ENCODE peak calls at places on chromosomes 16 and 17, in six cellular contexts. K, R, P, L, Z and M are unnamed samples.

GRCh38 chr16:22300427-22301071 is 3.3 kb downstream of the POLR3E start:
- DNase-seq in K (no peak), L (peak), Z (peak), R (peak), P (peak), M (peak)

GRCh38 chr16:13594798-13595197 is 325.2 kb upstream of the ERCC4 start:
- DNase-seq in R (no peak), P (no peak), L (no peak), Z (no peak), K (no peak), M (no peak)

GRCh38 chr16:11560701-11561439 is 25.8 kb downstream of the LITAF start:
- DNase-seq in L (no peak), Z (no peak), K (no peak), R (peak), P (no peak), M (no peak)

GRCh38 chr17:81463506-81463905 is 49.1 kb downstream of the ACTG1 start:
- DNase-seq in L (no peak), R (no peak), Z (no peak), P (no peak), K (no peak), M (no peak)

GRCh38 chr16:82782715-82783251 is 156.0 kb downstream of the CDH13 start:
- DNase-seq in K (no peak), L (no peak), Z (no peak), R (no peak), P (no peak), M (peak)

GRCh38 chr16:69469807-69470561 is 45.6 kb downstream of the CYB5B start:
- DNase-seq in R (peak), P (no peak), K (no peak), L (no peak), Z (no peak), M (no peak)

GRCh38 chr16:89954462-89954861 is 5.9 kb downstream of the DEF8 start:
- DNase-seq in P (no peak), Z (no peak), K (no peak), R (no peak), L (no peak), M (no peak)

GRCh38 chr16:66270333-66270927 is 96.1 kb upstream of the CDH5 start:
- DNase-seq in P (peak), Z (peak), L (no peak), R (peak), K (no peak), M (no peak)

GRCh38 chr17:4327638-4328037 is 38.8 kb downstream of the UBE2G1 start:
- DNase-seq in L (no peak), P (peak), Z (peak), K (no peak), R (no peak), M (no peak)

GRCh38 chr16:46822270-46822669 is 8.7 kb downstream of the C16orf87 start:
- DNase-seq in L (no peak), R (peak), Z (peak), K (no peak), P (no peak), M (no peak)

GRCh38 chr17:57949649-57950048 is 5.6 kb downstream of the CUEDC1 start:
- DNase-seq in L (no peak), P (peak), K (no peak), Z (no peak), R (no peak), M (no peak)

GRCh38 chr16:81665588-81665987 is 113.5 kb upstream of the PLCG2 start:
- DNase-seq in L (no peak), P (no peak), K (no peak), Z (no peak), R (no peak), M (no peak)

GRCh38 chr17:81961087-81961514 is at the start of gene NOTUM:
- DNase-seq in Z (peak), L (no peak), P (peak), R (no peak), K (no peak), M (no peak)

GRCh38 chr17:45784583-45785372 is 658 bp downstream of the CRHR1 start:
- DNase-seq in P (peak), R (peak), L (no peak), K (no peak), Z (peak), M (no peak)

GRCh38 chr17:45398800-45399199 is 33.9 kb downstream of the ARHGAP27 start:
- DNase-seq in P (no peak), R (no peak), L (no peak), Z (no peak), K (no peak), M (no peak)

GRCh38 chr16:2715519-2715918 is 4.5 kb downstream of the PRSS27 start:
- DNase-seq in L (no peak), P (no peak), K (no peak), R (peak), Z (peak), M (no peak)

GRCh38 chr17:79023180-79023705 is 726 bp upstream of the C1QTNF1 start:
- DNase-seq in R (no peak), K (no peak), P (no peak), Z (no peak), L (no peak), M (no peak)

GRCh38 chr16:946048-946395 is 24.8 kb downstream of the LMF1 start:
- DNase-seq in R (no peak), K (no peak), P (no peak), Z (no peak), L (no peak), M (no peak)

GRCh38 chr17:28946239-28946638 is 5.1 kb downstream of the PHF12 start:
- DNase-seq in P (peak), R (no peak), K (peak), Z (peak), L (no peak), M (no peak)

GRCh38 chr16:21179983-21180365 is 21.5 kb downstream of the LDAF1 start:
- DNase-seq in Z (no peak), P (no peak), R (no peak), K (no peak), L (no peak), M (no peak)

GRCh38 chr17:51869387-51869786 is 289.1 kb downstream of the CA10 start:
- DNase-seq in P (peak), K (no peak), L (no peak), Z (peak), R (no peak), M (no peak)

GRCh38 chr16:84841787-84842300 is 22.1 kb downstream of the CRISPLD2 start:
- DNase-seq in L (no peak), R (no peak), K (no peak), P (peak), Z (no peak), M (peak)

GRCh38 chr17:29059281-29059680 is 16.3 kb downstream of the PIPOX start:
- DNase-seq in L (no peak), Z (peak), K (no peak), P (peak), R (no peak), M (peak)

GRCh38 chr17:15262291-15263205 is 2.6 kb downstream of the PMP22 start:
- DNase-seq in K (no peak), P (peak), Z (peak), R (no peak), L (peak), M (no peak)

GRCh38 chr17:39704821-39705551 is 5.1 kb downstream of the ERBB2 start:
- DNase-seq in K (no peak), L (no peak), R (no peak), P (no peak), Z (peak), M (no peak)

GRCh38 chr17:66791337-66791736 is 43.6 kb upstream of the CACNG5 start:
- DNase-seq in R (no peak), Z (no peak), P (no peak), K (no peak), L (no peak), M (no peak)

GRCh38 chr17:75872434-75873351 is 5.7 kb downstream of the TRIM47 start:
- DNase-seq in L (no peak), R (peak), P (peak), K (no peak), Z (peak), M (no peak)

GRCh38 chr16:25041437-25041836 is 26.3 kb upstream of the ARHGAP17 start:
- DNase-seq in P (no peak), R (no peak), Z (no peak), K (no peak), L (no peak), M (no peak)

GRCh38 chr17:15480209-15480608 is 12.8 kb upstream of the CDRT4 start:
- DNase-seq in L (no peak), P (no peak), R (no peak), Z (no peak), K (no peak), M (no peak)

GRCh38 chr16:57277586-57277985 is 6.9 kb downstream of the PLLP start:
- DNase-seq in L (no peak), R (peak), Z (peak), P (peak), K (no peak), M (no peak)

GRCh38 chr17:36869856-36870617 is 67.2 kb upstream of the LHX1 start:
- DNase-seq in R (no peak), P (no peak), K (no peak), Z (peak), L (no peak), M (no peak)

GRCh38 chr16:83615553-83615952 is 192.2 kb upstream of the HSBP1 start:
- DNase-seq in R (no peak), Z (peak), P (no peak), L (no peak), K (no peak), M (no peak)

GRCh38 chr17:65660947-65661346 is 99.5 kb upstream of the AXIN2 start:
- DNase-seq in R (no peak), L (no peak), K (no peak), P (peak), Z (peak), M (no peak)

GRCh38 chr16:86975445-86975844 is 341.7 kb downstream of the C16orf95 start:
- DNase-seq in P (peak), R (no peak), K (peak), L (no peak), Z (peak), M (no peak)